ENCODE peak calls at places on chromosomes 16 and 17, in six cellular contexts. K is activated effector memory CD4-positive, alpha-beta T cell treated with Interleukin-2 at 50 U/mL for 16 hours; P is kidney epithelial cell; M is nephron progenitor cell; S is foreskin fibroblast; I is HL-60. U is an unnamed sample.

GRCh38 chr17:17944743-17945142 is 27.5 kb downstream of the TOM1L2 start:
- DNase-seq in K (no peak), P (no peak), M (no peak), S (no peak), I (no peak), U (no peak)

GRCh38 chr16:24851700-24852099 is 5.9 kb downstream of the SLC5A11 start:
- DNase-seq in K (no peak), P (no peak), M (no peak), S (peak), I (no peak), U (no peak)

GRCh38 chr17:74080936-74081335 is 122.5 kb upstream of the RPL38 start:
- DNase-seq in K (no peak), P (no peak), M (no peak), S (no peak), I (no peak), U (no peak)

GRCh38 chr17:73765824-73766563 is 121.7 kb upstream of the SDK2 start:
- DNase-seq in K (no peak), P (no peak), M (no peak), S (no peak), I (no peak), U (no peak)

GRCh38 chr17:8754890-8755289 is 3.5 kb downstream of the SPDYE4 start:
- DNase-seq in K (no peak), P (no peak), M (no peak), S (no peak), I (no peak), U (no peak)

GRCh38 chr16:10128397-10129258 is 53.6 kb downstream of the GRIN2A start:
- DNase-seq in K (no peak), P (no peak), M (no peak), S (no peak), I (no peak), U (no peak)

GRCh38 chr16:85110105-85110504 is 2.2 kb downstream of the CIBAR2 start:
- DNase-seq in K (no peak), P (no peak), M (no peak), S (no peak), I (no peak), U (no peak)

GRCh38 chr16:80618862-80619648 is 78.3 kb downstream of the DYNLRB2 start:
- DNase-seq in K (no peak), P (no peak), M (no peak), S (no peak), I (no peak), U (no peak)

GRCh38 chr16:56614549-56614991 is 6.2 kb downstream of the MT2A start:
- DNase-seq in K (no peak), P (peak), M (no peak), S (peak), I (no peak), U (no peak)

U was measured in keratinocyte.